ENCODE peak calls at places on chromosomes 7 and 10, in ten cellular contexts. D, S, R, A, X, W, J, Y, I and G are unnamed samples.

GRCh38 chr7:6675807-6676405 is 30.8 kb downstream of the ZNF12 start:
- DNase-seq in D (no peak), S (no peak), R (no peak), A (no peak), X (no peak), W (no peak), J (no peak), Y (no peak), I (no peak), G (no peak)

GRCh38 chr10:119849031-119849789 is 23.4 kb downstream of the MCMBP start:
- DNase-seq in D (peak; percentile 70), S (no peak), R (peak; percentile 86), A (no peak), X (no peak), W (peak; percentile 34), J (no peak), Y (no peak), I (no peak), G (no peak)

GRCh38 chr10:75707080-75707840 is 275.8 kb downstream of the LRMDA start:
- DNase-seq in D (no peak), S (no peak), R (no peak), A (no peak), X (no peak), W (no peak), J (no peak), Y (peak; percentile 11), I (no peak), G (no peak)

GRCh38 chr10:117699436-117700075 is 157.0 kb downstream of the EMX2 start:
- DNase-seq in D (no peak), S (no peak), R (no peak), A (no peak), X (no peak), W (no peak), J (no peak), Y (no peak), I (no peak), G (no peak)

GRCh38 chr10:131088619-131089018 is 222.9 kb downstream of the TCERG1L start:
- DNase-seq in D (no peak), S (no peak), R (no peak), A (no peak), X (no peak), W (peak; percentile 16), J (no peak), Y (no peak), I (no peak), G (no peak)

GRCh38 chr10:113420057-113420732 is 132.7 kb upstream of the HABP2 start:
- DNase-seq in D (no peak), S (no peak), R (no peak), A (no peak), X (no peak), W (no peak), J (peak; percentile 9), Y (no peak), I (no peak), G (no peak)

GRCh38 chr10:74371696-74372095 is 220.7 kb downstream of the ADK start:
- DNase-seq in D (peak; percentile 4), S (no peak), R (peak; percentile 72), A (no peak), X (no peak), W (no peak), J (no peak), Y (no peak), I (no peak), G (no peak)

GRCh38 chr7:46776790-46777189 is 805.1 kb downstream of the TNS3 start:
- DNase-seq in D (peak; percentile 48), S (no peak), R (peak; percentile 66), A (no peak), X (no peak), W (no peak), J (peak; percentile 33), Y (no peak), I (no peak), G (no peak)

GRCh38 chr10:91613411-91614253 is 19.2 kb downstream of the PPP1R3C start:
- DNase-seq in D (peak; percentile 99), S (no peak), R (peak; percentile 65), A (no peak), X (no peak), W (peak; percentile 82), J (peak; percentile 93), Y (no peak), I (no peak), G (no peak)

GRCh38 chr10:133068741-133069525 is 18.8 kb upstream of the ADGRA1 start:
- DNase-seq in D (no peak), S (no peak), R (no peak), A (no peak), X (no peak), W (no peak), J (no peak), Y (no peak), I (no peak), G (no peak)

GRCh38 chr7:76191783-76192240 is 9.9 kb upstream of the SRRM3 start:
- DNase-seq in D (peak; percentile 48), S (peak; percentile 31), R (peak; percentile 55), A (no peak), X (peak; percentile 46), W (peak; percentile 76), J (peak; percentile 28), Y (peak; percentile 34), I (no peak), G (peak; percentile 18)

GRCh38 chr10:4345842-4346241 is 480.2 kb upstream of the AKR1E2 start:
- DNase-seq in D (no peak), S (no peak), R (no peak), A (no peak), X (no peak), W (no peak), J (no peak), Y (no peak), I (no peak), G (no peak)

GRCh38 chr7:45000096-45001032 is at the start of gene CCM2:
- DNase-seq in D (no peak), S (peak; percentile 82), R (peak; percentile 72), A (peak; percentile 43), X (no peak), W (no peak), J (no peak), Y (peak; percentile 47), I (peak; percentile 48), G (peak; percentile 39)

GRCh38 chr10:59809644-59809974 is 56.4 kb upstream of the MRLN start:
- DNase-seq in D (no peak), S (no peak), R (no peak), A (no peak), X (no peak), W (no peak), J (no peak), Y (no peak), I (no peak), G (no peak)
- TF ChIP-seq CTCF in D (peak; percentile 19), S (peak; percentile 33), R (no peak), A (no peak), X (no peak), W (no peak), J (no peak), Y (peak; percentile 10), I (peak; percentile 8), G (peak; percentile 12)

GRCh38 chr10:118802126-118802793 is 47.5 kb upstream of the CACUL1 start:
- DNase-seq in D (no peak), S (no peak), R (no peak), A (peak; percentile 13), X (no peak), W (no peak), J (no peak), Y (no peak), I (no peak), G (no peak)

GRCh38 chr10:118804262-118804773 is 49.5 kb upstream of the CACUL1 start:
- DNase-seq in D (no peak), S (no peak), R (no peak), A (no peak), X (no peak), W (no peak), J (no peak), Y (no peak), I (no peak), G (no peak)

GRCh38 chr10:118798186-118798811 is 43.5 kb upstream of the CACUL1 start:
- DNase-seq in D (peak; percentile 55), S (no peak), R (peak; percentile 75), A (no peak), X (no peak), W (peak; percentile 53), J (peak; percentile 90), Y (no peak), I (no peak), G (no peak)

GRCh38 chr10:118799779-118800178 is 45.0 kb upstream of the CACUL1 start:
- DNase-seq in D (peak; percentile 6), S (no peak), R (peak; percentile 54), A (no peak), X (no peak), W (peak; percentile 24), J (peak; percentile 91), Y (no peak), I (no peak), G (no peak)

GRCh38 chr10:118800920-118801319 is 46.1 kb upstream of the CACUL1 start:
- DNase-seq in D (peak; percentile 18), S (no peak), R (peak; percentile 19), A (peak; percentile 34), X (peak; percentile 10), W (peak; percentile 17), J (peak; percentile 50), Y (no peak), I (peak; percentile 12), G (no peak)
- TF ChIP-seq CTCF in D (peak; percentile 58), S (no peak), R (peak; percentile 18), A (peak; percentile 13), X (peak; percentile 66), W (peak; percentile 33), J (peak; percentile 55), Y (no peak), I (peak; percentile 38), G (peak; percentile 56)

GRCh38 chr7:36085096-36085495 is 68.0 kb upstream of the EEPD1 start:
- DNase-seq in D (no peak), S (no peak), R (no peak), A (no peak), X (no peak), W (no peak), J (no peak), Y (no peak), I (no peak), G (no peak)

GRCh38 chr7:36082910-36083309 is 70.1 kb upstream of the EEPD1 start:
- DNase-seq in D (no peak), S (no peak), R (no peak), A (no peak), X (no peak), W (peak; percentile 6), J (no peak), Y (peak; percentile 48), I (no peak), G (no peak)

GRCh38 chr7:36086571-36086970 is 66.5 kb upstream of the EEPD1 start:
- DNase-seq in D (no peak), S (no peak), R (no peak), A (no peak), X (no peak), W (no peak), J (peak; percentile 10), Y (no peak), I (no peak), G (no peak)

GRCh38 chr7:36083626-36084380 is 69.3 kb upstream of the EEPD1 start:
- DNase-seq in D (no peak), S (no peak), R (no peak), A (no peak), X (no peak), W (no peak), J (no peak), Y (no peak), I (no peak), G (no peak)

GRCh38 chr7:36084485-36085091 is 68.5 kb upstream of the EEPD1 start:
- DNase-seq in D (no peak), S (peak; percentile 69), R (peak; percentile 71), A (peak; percentile 84), X (peak; percentile 65), W (peak; percentile 72), J (peak; percentile 62), Y (peak; percentile 70), I (no peak), G (peak; percentile 15)
- TF ChIP-seq CTCF in D (peak; percentile 18), S (no peak), R (peak; percentile 53), A (peak; percentile 27), X (peak; percentile 94), W (peak; percentile 34), J (peak; percentile 57), Y (no peak), I (no peak), G (peak; percentile 35)

GRCh38 chr10:44949127-44949802 is 10.3 kb upstream of the RASSF4 start:
- DNase-seq in D (no peak), S (no peak), R (no peak), A (no peak), X (no peak), W (no peak), J (no peak), Y (no peak), I (no peak), G (no peak)
- TF ChIP-seq CTCF in D (peak; percentile 20), S (no peak), R (peak; percentile 3), A (no peak), X (peak; percentile 28), W (no peak), J (no peak), Y (no peak), I (no peak), G (no peak)